ENCODE peak calls at places on chromosomes 7 and 10, in four cellular contexts. F, K, R and M are unnamed samples.
A peak's percentile ranks its signal among the peaks of the same experiment; 100 is the strongest.

GRCh38 chr10:75408911-75409885 is 7.6 kb upstream of the ZNF503 start:
- DNase-seq in K (no peak), F (no peak), R (peak; percentile 49), M (no peak)

GRCh38 chr7:2247141-2247985 is 5.3 kb downstream of the NUDT1 start:
- DNase-seq in R (peak; percentile 15), F (no peak), K (peak; percentile 33), M (no peak)

GRCh38 chr7:121832347-121832746 is 40.6 kb upstream of the PTPRZ1 start:
- DNase-seq in K (no peak), R (no peak), F (no peak), M (peak; percentile 2)

GRCh38 chr10:32459072-32459703 is 13.2 kb downstream of the CCDC7 start:
- DNase-seq in R (no peak), F (no peak), K (no peak), M (no peak)

GRCh38 chr7:81715984-81716588 is 53.8 kb downstream of the HGF start:
- DNase-seq in K (peak; percentile 77), R (peak; percentile 59), F (peak; percentile 60), M (peak; percentile 42)

GRCh38 chr10:114500643-114501042 is 96.3 kb upstream of the AFAP1L2 start:
- DNase-seq in R (no peak), F (no peak), K (no peak), M (no peak)

GRCh38 chr7:116532102-116532501 is 7.3 kb downstream of the CAV1 start:
- DNase-seq in F (no peak), R (no peak), K (no peak), M (no peak)

GRCh38 chr10:122162566-122163181 is 108.4 kb upstream of the BTBD16 start:
- DNase-seq in F (no peak), K (no peak), R (peak; percentile 40), M (no peak)

GRCh38 chr10:59779656-59780521 is 26.6 kb upstream of the MRLN start:
- DNase-seq in F (no peak), K (no peak), R (no peak), M (no peak)

GRCh38 chr10:124589491-124590006 is 127.9 kb downstream of the LHPP start:
- DNase-seq in R (no peak), K (no peak), F (no peak), M (no peak)
- H3K4me1 ChIP-seq in R (peaks cover 6% of the 10 kb centered on the region), K (no peaks in the 10 kb centered on the region), F (peaks cover 20% of the 10 kb centered on the region), M (no peaks in the 10 kb centered on the region)

GRCh38 chr10:15814565-15814964 is 45.7 kb downstream of the MINDY3 start:
- DNase-seq in K (no peak), R (no peak), F (no peak), M (no peak)
- H3K27ac ChIP-seq in K (no peak overlapping the region), R (no peak overlapping the region), F (no peak overlapping the region), M (no peak overlapping the region)

DNA sequence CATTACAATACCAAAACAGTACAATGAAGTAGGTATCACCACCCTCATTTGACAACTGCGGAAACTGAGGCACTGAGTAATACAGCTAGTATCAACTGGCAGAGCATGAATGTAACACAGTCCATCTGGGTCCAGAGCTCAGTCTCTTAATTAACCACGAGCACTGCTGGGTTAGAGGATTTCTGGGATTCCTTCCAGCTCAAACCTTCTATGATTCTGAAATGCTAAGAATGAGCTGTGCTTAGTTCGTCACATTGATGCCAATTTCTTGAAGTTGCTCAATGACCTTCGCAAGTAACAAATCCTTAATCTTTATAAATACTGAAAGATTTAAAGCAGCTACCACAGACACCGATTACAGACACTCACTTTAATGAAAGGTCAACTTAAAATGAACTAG is 62.5 kb downstream of the SGMS1 start:
- DNase-seq in R (peak; percentile 13), K (peak; percentile 59), F (no peak), M (no peak)
- H3K4me1 ChIP-seq in R (no peaks in the 10 kb centered on the region), K (peaks cover 16% of the 10 kb centered on the region), F (peaks cover 6% of the 10 kb centered on the region), M (peaks cover 8% of the 10 kb centered on the region)

DNA sequence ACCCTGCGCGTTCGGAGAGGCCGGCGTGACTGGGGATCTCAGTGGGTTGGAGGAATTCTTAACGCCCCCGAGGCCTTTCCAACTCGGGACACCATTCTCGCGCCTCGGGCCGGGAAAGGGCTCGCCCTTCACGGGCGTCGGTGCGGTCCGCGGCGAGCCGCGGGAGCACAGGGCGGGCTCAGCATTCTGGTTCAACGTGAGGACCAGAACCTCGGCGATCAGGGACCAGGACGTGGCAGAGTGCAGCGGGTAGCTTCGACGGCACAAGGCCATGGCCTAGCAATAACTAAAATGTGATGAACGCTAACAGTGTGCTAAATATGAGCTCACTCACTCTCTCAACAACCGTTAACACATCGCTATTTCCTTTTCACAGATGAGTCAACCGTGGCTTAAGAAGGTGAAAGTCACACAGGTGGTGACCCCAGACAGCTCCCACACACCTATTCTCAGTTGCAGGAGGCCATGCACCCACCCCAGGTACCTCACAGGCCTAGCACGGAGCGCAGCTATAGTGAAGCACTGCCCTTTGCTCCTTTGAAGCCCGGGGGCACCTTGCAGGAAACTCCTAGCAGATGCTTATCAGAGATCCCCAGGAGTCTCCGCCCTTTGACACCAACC is 4.5 kb upstream of the EMX2 start:
- DNase-seq in R (no peak), F (no peak), K (no peak), M (peak; percentile 36)
- H3K27ac ChIP-seq in R (no peak overlapping the region), F (no peak overlapping the region), K (no peak overlapping the region), M (no peak overlapping the region)

GRCh38 chr10:110824152-110824441 is 47.6 kb upstream of the PDCD4 start:
- DNase-seq in F (no peak), K (no peak), R (no peak), M (no peak)
- H3K4me1 ChIP-seq in F (no peaks in the 10 kb centered on the region), K (peaks cover 6% of the 10 kb centered on the region), R (peaks cover 3% of the 10 kb centered on the region), M (no peaks in the 10 kb centered on the region)

GRCh38 chr10:6363516-6363915 is 160.8 kb downstream of the PFKFB3 start:
- DNase-seq in R (no peak), F (no peak), K (no peak), M (no peak)
- H3K27ac ChIP-seq in R (no peak overlapping the region), F (no peak overlapping the region), K (no peak overlapping the region), M (no peak overlapping the region)

GRCh38 chr7:37908221-37908788 is 8.3 kb downstream of the SFRP4 start:
- DNase-seq in K (no peak), R (no peak), F (no peak), M (no peak)
- H3K4me1 ChIP-seq in K (no peaks in the 10 kb centered on the region), R (peaks cover 2% of the 10 kb centered on the region), F (no peaks in the 10 kb centered on the region), M (no peaks in the 10 kb centered on the region)

GRCh38 chr7:47657126-47657525 is 75.2 kb upstream of the TNS3 start:
- DNase-seq in F (no peak), K (no peak), R (no peak), M (no peak)
- H3K27ac ChIP-seq in F (no peak overlapping the region), K (no peak overlapping the region), R (no peak overlapping the region), M (no peak overlapping the region)

GRCh38 chr10:71771204-71771603 is 2.1 kb downstream of the VSIR start:
- DNase-seq in K (no peak), R (no peak), F (no peak), M (no peak)

GRCh38 chr10:71769279-71769823 is 4.0 kb downstream of the VSIR start:
- DNase-seq in K (no peak), F (no peak), R (no peak), M (no peak)

GRCh38 chr10:71770789-71771188 is 2.5 kb downstream of the VSIR start:
- DNase-seq in K (no peak), R (peak; percentile 42), F (no peak), M (no peak)

GRCh38 chr10:71771821-71772617 is 1.3 kb downstream of the VSIR start:
- DNase-seq in R (peak; percentile 67), K (peak; percentile 41), F (peak; percentile 79), M (peak; percentile 33)

GRCh38 chr10:71770255-71770654 is 3.1 kb downstream of the VSIR start:
- DNase-seq in K (no peak), F (no peak), R (peak; percentile 46), M (no peak)
- H3K4me1 ChIP-seq in K (no peaks in the 10 kb centered on the region), F (peaks cover 95% of the 10 kb centered on the region), R (peaks cover 37% of the 10 kb centered on the region), M (peaks cover 19% of the 10 kb centered on the region)

DNA sequence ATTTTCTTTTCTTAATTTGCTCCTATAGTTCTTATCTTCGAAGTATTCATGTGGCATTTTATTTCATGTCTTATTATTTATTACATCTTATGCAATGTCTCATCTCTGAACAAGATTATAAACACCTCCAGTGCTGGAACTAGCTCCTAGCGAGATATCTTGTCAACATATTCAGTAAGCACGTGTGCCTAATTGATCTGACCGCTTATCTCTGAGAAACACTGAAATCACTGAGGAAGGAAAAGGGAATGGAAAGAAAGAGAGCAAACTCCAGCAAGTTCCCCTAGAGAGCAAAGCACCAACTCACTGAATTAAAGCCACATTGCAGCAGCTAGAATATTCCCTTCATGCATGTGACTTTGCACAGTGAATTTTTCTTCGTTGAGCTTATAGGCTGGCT is 177.0 kb upstream of the FRMD4A start:
- DNase-seq in F (no peak), K (no peak), R (no peak), M (no peak)
- H3K27ac ChIP-seq in F (no peak overlapping the region), K (no peak overlapping the region), R (no peak overlapping the region), M (no peak overlapping the region)